ENCODE peak calls at places on chromosomes 16 and 17, in five cellular contexts. Y is fibroblast of lung, X is ovary, R is uterus, Q is AG09309. A is an unnamed sample.

GRCh38 chr16:80824623-80825364 is 20.4 kb upstream of the CDYL2 start:
- DNase-seq in X (no peak), Y (peak), R (no peak), Q (peak), A (no peak)

GRCh38 chr17:5118219-5118618 is 2.4 kb downstream of the USP6 start:
- DNase-seq in Q (no peak), X (no peak), Y (no peak), R (no peak), A (no peak)

GRCh38 chr16:53098526-53099317 is 43.9 kb downstream of the CHD9 start:
- DNase-seq in Y (peak), R (peak), X (peak), Q (no peak), A (peak)

GRCh38 chr17:49898547-49899490 is 51.0 kb upstream of the TAC4 start:
- DNase-seq in X (no peak), Q (no peak), R (no peak), Y (no peak), A (no peak)

GRCh38 chr17:42680331-42680808 is 1.3 kb downstream of the CCR10 start:
- DNase-seq in X (peak), Q (no peak), R (peak), Y (peak), A (no peak)

GRCh38 chr17:76490112-76490710 is 11.0 kb downstream of the RHBDF2 start:
- DNase-seq in R (no peak), Y (no peak), X (no peak), Q (no peak), A (no peak)

GRCh38 chr16:73125860-73126259 is 77.9 kb upstream of the ZFHX3 start:
- DNase-seq in X (no peak), R (no peak), Y (peak), Q (no peak), A (no peak)

GRCh38 chr17:80663783-80664206 is 119.2 kb downstream of the RPTOR start:
- DNase-seq in R (peak), X (peak), Y (peak), Q (no peak), A (no peak)

GRCh38 chr16:71367243-71367976 is 8.9 kb downstream of the CALB2 start:
- DNase-seq in R (no peak), Y (peak), X (no peak), Q (no peak), A (no peak)

GRCh38 chr17:30291571-30292489 is at the start of gene BLMH:
- DNase-seq in Q (no peak), X (peak), Y (peak), R (peak), A (peak)

GRCh38 chr16:73122604-73123386 is 74.9 kb upstream of the ZFHX3 start:
- DNase-seq in X (no peak), Q (no peak), Y (peak), R (peak), A (no peak)

GRCh38 chr17:38996660-38997337 is 29.6 kb upstream of the FBXO47 start:
- DNase-seq in Q (no peak), X (no peak), R (no peak), Y (peak), A (no peak)

GRCh38 chr17:36149296-36149820 is 27.1 kb downstream of the TBC1D3B start:
- DNase-seq in R (peak), Q (peak), X (peak), Y (peak), A (no peak)

GRCh38 chr16:50248845-50249244 is 17.5 kb upstream of the ADCY7 start:
- DNase-seq in X (no peak), Q (no peak), R (no peak), Y (no peak), A (no peak)

GRCh38 chr17:34252138-34252889 is 2.8 kb upstream of the CCL2 start:
- DNase-seq in X (peak), Y (peak), Q (peak), R (peak), A (peak)

GRCh38 chr17:41651625-41652460 is 27.5 kb upstream of the KRT17 start:
- DNase-seq in R (no peak), Q (no peak), Y (no peak), X (no peak), A (no peak)

GRCh38 chr17:74530751-74531150 is 524 bp downstream of the CD300LB start:
- DNase-seq in Q (no peak), Y (no peak), X (no peak), R (no peak), A (no peak)

GRCh38 chr17:45052052-45052772 is 780 bp upstream of the DCAKD start:
- DNase-seq in X (peak), Y (peak), R (peak), Q (no peak), A (no peak)

GRCh38 chr16:49826515-49826914 is 29.4 kb downstream of the ZNF423 start:
- DNase-seq in R (no peak), X (no peak), Q (no peak), Y (no peak), A (no peak)

GRCh38 chr17:2708585-2709172 is 2.9 kb downstream of the CLUH start:
- DNase-seq in R (no peak), Q (no peak), Y (no peak), X (no peak), A (no peak)

DNA sequence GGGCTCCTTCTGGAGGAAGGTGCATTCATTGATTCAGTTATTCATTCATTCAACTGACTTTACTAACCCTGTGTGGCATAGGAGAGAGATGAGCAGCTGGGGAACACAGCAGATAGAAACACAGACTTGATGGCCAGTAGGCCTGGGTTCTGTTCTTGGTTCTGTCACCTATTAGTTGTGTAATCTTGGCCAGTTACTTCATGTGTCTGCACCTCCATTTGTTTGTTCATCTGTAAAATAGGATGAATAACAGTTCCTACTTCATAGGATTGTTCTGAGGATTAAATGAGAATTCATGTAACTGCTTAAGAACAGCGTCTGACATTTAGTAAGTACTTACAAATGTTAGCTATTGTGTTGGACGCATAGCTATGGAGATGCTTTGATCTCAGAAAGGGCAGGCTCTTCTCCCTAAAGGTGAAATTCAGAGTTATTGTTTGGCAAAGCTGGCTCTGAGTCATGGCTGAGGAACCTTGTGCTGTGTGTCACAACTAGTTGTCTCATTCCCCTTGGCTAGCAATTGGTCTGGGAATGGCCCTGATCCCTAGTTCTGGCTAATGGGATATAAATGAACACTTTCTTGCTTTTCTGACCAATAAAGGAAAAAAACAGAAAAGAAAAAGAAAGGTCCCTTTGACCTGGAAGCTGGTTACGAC is 210.5 kb downstream of the MAP2K4 start:
- DNase-seq in Q (no peak), R (no peak), Y (peak), X (no peak), A (no peak)
- TF ChIP-seq CTCF in Q (no peak), R (no peak), Y (no peak), X (no peak), A (no peak)

DNA sequence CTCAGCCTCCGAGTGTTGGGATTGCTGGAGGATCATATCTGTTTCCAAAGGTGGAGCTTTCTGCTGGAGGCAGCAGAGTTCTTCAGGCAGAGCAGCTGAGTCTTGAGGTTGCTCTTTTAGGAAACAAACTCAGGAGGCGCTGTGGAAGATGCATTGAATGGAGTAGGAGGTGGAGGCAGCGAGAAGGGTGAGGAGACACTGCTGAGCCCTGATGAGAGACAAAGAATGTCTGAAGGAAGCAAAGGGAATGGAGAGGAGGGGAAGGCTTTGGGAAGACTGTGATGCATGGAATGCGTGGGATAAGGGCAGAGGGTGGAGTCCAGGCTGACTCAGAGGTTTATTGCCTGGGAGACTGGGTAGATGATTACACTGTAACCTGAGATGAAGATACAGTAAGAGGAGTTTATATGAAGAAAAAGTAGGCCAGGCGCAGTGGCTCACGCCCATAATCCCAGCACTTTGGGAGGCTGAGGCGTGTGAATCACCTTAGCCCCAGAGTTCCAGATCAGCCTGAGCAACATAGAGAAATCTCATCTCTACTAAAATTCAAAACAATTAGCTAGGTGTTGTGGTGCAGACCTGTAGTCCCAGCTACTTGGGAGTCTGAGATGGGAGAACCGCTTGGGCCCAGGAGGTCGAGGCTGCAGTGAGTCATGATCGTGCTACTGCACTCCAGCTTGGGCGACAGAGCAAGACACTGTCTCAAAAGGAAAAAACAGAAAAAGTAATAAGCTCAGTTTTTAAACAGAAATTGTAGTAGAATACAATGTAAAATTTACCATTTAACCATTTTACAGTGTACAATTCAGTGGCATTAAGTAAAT is 17.8 kb upstream of the TMEM219 start:
- DNase-seq in Q (peak), Y (peak), R (peak), X (peak), A (peak)
- TF ChIP-seq CTCF in Q (peak), Y (peak), R (no peak), X (no peak), A (no peak)

DNA sequence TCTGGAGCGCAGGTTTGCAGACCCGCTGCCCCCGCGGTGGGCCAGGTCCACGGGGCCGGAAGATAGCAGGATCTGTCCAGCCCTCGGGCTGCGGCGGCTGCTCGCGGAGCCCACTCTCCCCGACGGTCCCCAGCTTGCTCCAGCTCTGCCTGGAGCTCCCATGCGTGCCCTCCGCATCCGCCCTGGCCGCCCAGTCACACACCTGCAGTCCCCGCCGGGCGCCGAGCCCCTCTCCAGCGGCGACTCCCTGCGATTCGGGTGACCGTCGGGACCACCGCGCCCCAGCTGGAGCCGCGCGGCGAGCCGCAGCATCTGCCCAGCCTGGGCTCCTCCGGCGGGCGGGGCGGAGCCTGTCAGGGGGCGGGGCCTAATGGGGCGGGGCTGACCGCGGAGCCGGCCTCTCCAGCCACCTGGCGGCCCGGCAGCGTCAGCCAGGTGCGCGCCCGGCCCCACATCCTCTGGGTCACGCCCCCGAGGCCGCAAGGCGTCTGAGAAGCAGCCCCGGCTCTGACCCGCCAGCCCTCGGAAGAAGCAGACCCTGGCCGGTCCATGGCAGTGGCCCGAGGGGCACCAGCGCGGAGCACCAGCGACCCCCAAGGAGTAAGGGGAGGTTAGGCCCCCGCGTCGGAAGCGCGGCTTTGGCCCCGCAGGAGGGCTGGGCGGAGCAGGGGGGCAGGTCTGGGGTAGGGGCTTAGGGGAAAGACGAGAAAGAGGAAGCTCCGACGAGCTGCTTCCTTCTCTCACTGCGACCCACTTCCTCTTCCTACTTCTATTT is at the start of gene PIK3R5:
- DNase-seq in Q (no peak), R (no peak), X (no peak), Y (no peak), A (no peak)
- TF ChIP-seq CTCF in Q (no peak), R (no peak), X (no peak), Y (no peak), A (no peak)

GRCh38 chr16:2096853-2097620 is 38.7 kb downstream of the PKD1 start:
- DNase-seq in Y (peak), R (no peak), Q (no peak), X (no peak), A (no peak)

GRCh38 chr16:2102471-2102870 is 33.2 kb downstream of the PKD1 start:
- DNase-seq in Q (no peak), Y (no peak), X (no peak), R (no peak), A (no peak)
- TF ChIP-seq CTCF in Q (no peak), Y (no peak), X (no peak), R (no peak), A (no peak)

DNA sequence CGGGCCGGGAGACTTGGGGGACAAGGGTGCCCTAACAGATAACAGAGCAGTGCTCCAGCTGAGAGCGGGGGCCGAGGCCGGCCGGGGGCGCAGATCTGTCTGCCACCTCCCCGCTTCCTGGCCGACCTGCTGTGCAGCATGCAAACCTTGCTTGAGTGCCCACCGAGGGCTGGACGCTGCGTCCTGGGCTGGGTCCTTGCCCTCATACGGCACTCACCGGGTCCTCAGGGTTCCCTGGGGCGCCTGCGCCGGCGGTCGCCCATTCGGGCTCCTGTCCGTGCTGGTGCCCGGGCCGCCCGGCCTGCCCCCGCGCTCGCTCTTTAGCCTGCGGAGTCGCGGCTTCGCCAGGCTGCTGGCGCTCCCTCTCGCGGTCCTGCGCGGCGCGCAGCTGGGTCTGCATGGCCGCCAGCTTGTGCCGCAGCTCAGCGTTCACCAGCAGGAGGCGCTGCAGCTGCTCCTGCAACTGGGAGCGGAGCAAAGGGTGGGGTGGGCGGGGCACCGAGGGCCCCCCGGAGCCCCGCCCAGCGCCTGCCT is 1.0 kb downstream of the RILP start:
- DNase-seq in R (peak), X (peak), Y (peak), Q (peak), A (peak)
- TF ChIP-seq CTCF in R (peak), X (peak), Y (peak), Q (peak), A (peak)

GRCh38 chr17:81958633-81959342 is 2.2 kb downstream of the NOTUM start:
- DNase-seq in X (no peak), Q (no peak), Y (no peak), R (no peak), A (no peak)

GRCh38 chr17:81961087-81961514 is at the start of gene NOTUM:
- DNase-seq in Y (peak), X (no peak), Q (no peak), R (no peak), A (no peak)

GRCh38 chr17:81957691-81958432 is 3.1 kb downstream of the NOTUM start:
- DNase-seq in Y (no peak), Q (no peak), X (no peak), R (no peak), A (no peak)

GRCh38 chr17:81960130-81960958 is 643 bp downstream of the NOTUM start:
- DNase-seq in R (no peak), Q (no peak), X (no peak), Y (no peak), A (no peak)

GRCh38 chr17:81959362-81960129 is 1.4 kb downstream of the NOTUM start:
- DNase-seq in Y (peak), X (peak), R (peak), Q (no peak), A (peak)
- TF ChIP-seq CTCF in Y (peak), X (peak), R (peak), Q (peak), A (peak)

A was measured in omental fat pad.